ENCODE peak calls at places on chromosomes 3 and 15, in ten cellular contexts. One of them, this sample, is unnamed.

GRCh38 chr15:68372291-68372811 is 59.6 kb downstream of the ITGA11 start:
- DNase-seq in progenitor cell of endocrine pancreas: no peak
- DNase-seq in DND-41: no peak
- DNase-seq in BE2C: peak; percentile 40
- DNase-seq in astrocyte of the spinal cord: peak; percentile 52
- DNase-seq in tibial nerve: no peak
- DNase-seq in lower leg skin: peak; percentile 67
- DNase-seq in hepatocyte: no peak
- DNase-seq in fibroblast of mammary gland: peak; percentile 35
- DNase-seq in endothelial cell: peak; percentile 45
- DNase-seq in this sample: peak; percentile 56

GRCh38 chr15:77863491-77864105 is 213.9 kb downstream of the TBC1D2B start:
- DNase-seq in progenitor cell of endocrine pancreas: no peak
- DNase-seq in DND-41: no peak
- DNase-seq in BE2C: no peak
- DNase-seq in astrocyte of the spinal cord: no peak
- DNase-seq in tibial nerve: no peak
- DNase-seq in lower leg skin: peak; percentile 78
- DNase-seq in hepatocyte: no peak
- DNase-seq in fibroblast of mammary gland: no peak
- DNase-seq in endothelial cell: no peak
- DNase-seq in this sample: no peak

GRCh38 chr15:34154725-34155204 is 52.9 kb downstream of the PGBD4 start:
- DNase-seq in progenitor cell of endocrine pancreas: no peak
- DNase-seq in DND-41: no peak
- DNase-seq in BE2C: no peak
- DNase-seq in astrocyte of the spinal cord: peak; percentile 4
- DNase-seq in tibial nerve: no peak
- DNase-seq in lower leg skin: no peak
- DNase-seq in hepatocyte: peak; percentile 74
- DNase-seq in fibroblast of mammary gland: peak; percentile 67
- DNase-seq in endothelial cell: no peak
- DNase-seq in this sample: no peak

GRCh38 chr3:18440053-18440768 is 15.1 kb upstream of the SATB1 start:
- DNase-seq in progenitor cell of endocrine pancreas: no peak
- DNase-seq in DND-41: no peak
- DNase-seq in BE2C: no peak
- DNase-seq in astrocyte of the spinal cord: peak; percentile 29
- DNase-seq in tibial nerve: no peak
- DNase-seq in lower leg skin: no peak
- DNase-seq in hepatocyte: no peak
- DNase-seq in fibroblast of mammary gland: no peak
- DNase-seq in endothelial cell: no peak
- DNase-seq in this sample: no peak

GRCh38 chr3:130934442-130935089 is 40.7 kb downstream of the ATP2C1 start:
- DNase-seq in progenitor cell of endocrine pancreas: no peak
- DNase-seq in DND-41: no peak
- DNase-seq in BE2C: no peak
- DNase-seq in astrocyte of the spinal cord: no peak
- DNase-seq in tibial nerve: no peak
- DNase-seq in lower leg skin: no peak
- DNase-seq in hepatocyte: no peak
- DNase-seq in fibroblast of mammary gland: peak; percentile 34
- DNase-seq in endothelial cell: no peak
- DNase-seq in this sample: peak; percentile 32

GRCh38 chr15:66879511-66879910 is 177.5 kb downstream of the SMAD6 start:
- DNase-seq in progenitor cell of endocrine pancreas: no peak
- DNase-seq in DND-41: no peak
- DNase-seq in BE2C: no peak
- DNase-seq in astrocyte of the spinal cord: no peak
- DNase-seq in tibial nerve: no peak
- DNase-seq in lower leg skin: peak; percentile 68
- DNase-seq in hepatocyte: no peak
- DNase-seq in fibroblast of mammary gland: no peak
- DNase-seq in endothelial cell: no peak
- DNase-seq in this sample: no peak

GRCh38 chr3:131072099-131072559 is 45.5 kb downstream of the NEK11 start:
- DNase-seq in progenitor cell of endocrine pancreas: no peak
- DNase-seq in DND-41: no peak
- DNase-seq in BE2C: no peak
- DNase-seq in astrocyte of the spinal cord: peak; percentile 6
- DNase-seq in tibial nerve: no peak
- DNase-seq in lower leg skin: no peak
- DNase-seq in hepatocyte: peak; percentile 5
- DNase-seq in fibroblast of mammary gland: peak; percentile 76
- DNase-seq in endothelial cell: no peak
- DNase-seq in this sample: peak; percentile 67

GRCh38 chr15:44029003-44029402 is 166.1 kb downstream of the FRMD5 start:
- DNase-seq in progenitor cell of endocrine pancreas: no peak
- DNase-seq in DND-41: no peak
- DNase-seq in BE2C: peak; percentile 22
- DNase-seq in astrocyte of the spinal cord: no peak
- DNase-seq in tibial nerve: no peak
- DNase-seq in lower leg skin: no peak
- DNase-seq in hepatocyte: no peak
- DNase-seq in fibroblast of mammary gland: no peak
- DNase-seq in endothelial cell: no peak
- DNase-seq in this sample: peak; percentile 27

GRCh38 chr15:39191871-39192281 is 389.0 kb upstream of the THBS1 start:
- DNase-seq in progenitor cell of endocrine pancreas: no peak
- DNase-seq in DND-41: no peak
- DNase-seq in BE2C: no peak
- DNase-seq in astrocyte of the spinal cord: peak; percentile 60
- DNase-seq in tibial nerve: no peak
- DNase-seq in lower leg skin: no peak
- DNase-seq in hepatocyte: no peak
- DNase-seq in fibroblast of mammary gland: no peak
- DNase-seq in endothelial cell: no peak
- DNase-seq in this sample: peak; percentile 68

GRCh38 chr15:39184701-39185390 is 396.0 kb upstream of the THBS1 start:
- DNase-seq in progenitor cell of endocrine pancreas: no peak
- DNase-seq in DND-41: no peak
- DNase-seq in BE2C: no peak
- DNase-seq in astrocyte of the spinal cord: no peak
- DNase-seq in tibial nerve: no peak
- DNase-seq in lower leg skin: no peak
- DNase-seq in hepatocyte: no peak
- DNase-seq in fibroblast of mammary gland: no peak
- DNase-seq in endothelial cell: no peak
- DNase-seq in this sample: no peak

GRCh38 chr15:39188314-39188713 is 392.6 kb upstream of the THBS1 start:
- DNase-seq in progenitor cell of endocrine pancreas: no peak
- DNase-seq in DND-41: no peak
- DNase-seq in BE2C: no peak
- DNase-seq in astrocyte of the spinal cord: no peak
- DNase-seq in tibial nerve: no peak
- DNase-seq in lower leg skin: no peak
- DNase-seq in hepatocyte: no peak
- DNase-seq in fibroblast of mammary gland: no peak
- DNase-seq in endothelial cell: no peak
- DNase-seq in this sample: no peak

GRCh38 chr15:39192376-39192775 is 388.5 kb upstream of the THBS1 start:
- DNase-seq in progenitor cell of endocrine pancreas: no peak
- DNase-seq in DND-41: no peak
- DNase-seq in BE2C: no peak
- DNase-seq in astrocyte of the spinal cord: peak; percentile 19
- DNase-seq in tibial nerve: no peak
- DNase-seq in lower leg skin: no peak
- DNase-seq in hepatocyte: no peak
- DNase-seq in fibroblast of mammary gland: no peak
- DNase-seq in endothelial cell: no peak
- DNase-seq in this sample: no peak

DNA sequence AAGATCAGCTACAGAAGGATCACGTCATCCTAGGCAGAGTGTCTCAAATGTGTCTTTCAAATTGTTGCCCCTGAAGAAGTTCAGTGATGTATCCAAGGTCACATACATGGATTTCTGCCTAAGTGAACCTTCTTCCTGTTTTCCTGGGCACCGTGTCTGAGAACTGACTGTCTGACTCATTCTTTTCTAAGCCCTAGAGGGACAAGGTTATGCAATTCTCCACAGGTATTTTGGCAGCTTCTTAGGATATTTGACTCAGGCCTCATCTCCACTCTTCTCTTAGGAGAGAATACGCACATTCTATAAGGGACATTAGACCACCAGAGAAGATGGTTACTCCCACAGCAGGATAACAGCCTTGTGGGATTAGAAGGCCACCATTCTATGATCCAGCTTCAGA is 391.9 kb upstream of the THBS1 start:
- DNase-seq in progenitor cell of endocrine pancreas: no peak
- DNase-seq in DND-41: no peak
- DNase-seq in BE2C: no peak
- DNase-seq in astrocyte of the spinal cord: peak; percentile 94
- DNase-seq in tibial nerve: no peak
- DNase-seq in lower leg skin: no peak
- DNase-seq in hepatocyte: peak; percentile 24
- DNase-seq in fibroblast of mammary gland: peak; percentile 98
- DNase-seq in endothelial cell: no peak
- DNase-seq in this sample: peak; percentile 92
- TF ChIP-seq CTCF in progenitor cell of endocrine pancreas: no peak
- TF ChIP-seq CTCF in DND-41: no peak
- TF ChIP-seq CTCF in BE2C: no peak
- TF ChIP-seq CTCF in astrocyte of the spinal cord: no peak
- TF ChIP-seq CTCF in tibial nerve: no peak
- TF ChIP-seq CTCF in lower leg skin: no peak
- TF ChIP-seq CTCF in hepatocyte: no peak
- TF ChIP-seq CTCF in fibroblast of mammary gland: no peak
- TF ChIP-seq CTCF in endothelial cell: no peak
- TF ChIP-seq CTCF in this sample: no peak

DNA sequence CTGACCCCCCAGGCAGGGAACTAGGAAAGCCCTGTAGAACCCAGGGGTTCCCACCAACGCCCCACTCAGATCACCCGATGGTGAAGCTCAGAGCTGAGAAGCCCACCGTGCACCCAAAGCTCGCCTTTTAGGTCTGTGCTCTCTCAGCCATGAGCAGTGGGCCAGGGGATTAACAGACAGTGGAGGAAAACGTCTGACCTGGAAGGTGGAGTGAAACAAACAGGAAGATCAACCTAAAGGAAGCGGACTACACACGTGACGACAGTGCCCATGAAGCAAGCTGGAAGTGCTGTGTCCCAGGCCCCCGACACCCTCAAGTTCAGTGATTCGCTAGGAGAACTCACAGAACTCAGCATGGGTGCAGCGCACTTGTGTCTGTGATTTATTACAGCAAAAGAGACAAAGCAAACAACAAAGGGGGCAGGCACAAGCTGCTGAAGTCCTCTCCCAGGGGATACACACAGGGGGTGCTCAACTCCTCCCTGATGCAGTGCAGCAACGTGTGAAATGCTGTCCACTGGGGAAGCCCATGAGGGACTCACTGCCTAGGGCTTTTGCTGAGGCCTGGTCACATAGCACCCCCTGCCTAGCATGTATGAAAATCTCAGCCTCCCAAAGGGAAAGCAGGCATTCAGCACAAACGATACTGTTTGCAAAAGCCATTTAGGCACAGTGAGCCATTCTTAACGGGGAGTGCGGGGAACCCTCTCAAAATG is 43.5 kb downstream of the CFAP92 start:
- DNase-seq in progenitor cell of endocrine pancreas: no peak
- DNase-seq in DND-41: peak; percentile 18
- DNase-seq in BE2C: no peak
- DNase-seq in astrocyte of the spinal cord: peak; percentile 31
- DNase-seq in tibial nerve: no peak
- DNase-seq in lower leg skin: peak; percentile 64
- DNase-seq in hepatocyte: peak; percentile 42
- DNase-seq in fibroblast of mammary gland: peak; percentile 24
- DNase-seq in endothelial cell: no peak
- DNase-seq in this sample: peak; percentile 11
- TF ChIP-seq CTCF in progenitor cell of endocrine pancreas: peak; percentile 38
- TF ChIP-seq CTCF in DND-41: peak; percentile 49
- TF ChIP-seq CTCF in BE2C: peak; percentile 43
- TF ChIP-seq CTCF in astrocyte of the spinal cord: peak; percentile 38
- TF ChIP-seq CTCF in tibial nerve: no peak
- TF ChIP-seq CTCF in lower leg skin: no peak
- TF ChIP-seq CTCF in hepatocyte: peak; percentile 25
- TF ChIP-seq CTCF in fibroblast of mammary gland: peak; percentile 22
- TF ChIP-seq CTCF in endothelial cell: no peak
- TF ChIP-seq CTCF in this sample: peak; percentile 14

GRCh38 chr3:122299872-122300460 is 25.1 kb upstream of the CSTA start:
- DNase-seq in progenitor cell of endocrine pancreas: no peak
- DNase-seq in DND-41: peak; percentile 62
- DNase-seq in BE2C: peak; percentile 35
- DNase-seq in astrocyte of the spinal cord: peak; percentile 8
- DNase-seq in tibial nerve: no peak
- DNase-seq in lower leg skin: no peak
- DNase-seq in hepatocyte: no peak
- DNase-seq in fibroblast of mammary gland: peak; percentile 30
- DNase-seq in endothelial cell: peak; percentile 17
- DNase-seq in this sample: peak; percentile 34
- TF ChIP-seq CTCF in progenitor cell of endocrine pancreas: peak; percentile 54
- TF ChIP-seq CTCF in DND-41: peak; percentile 83
- TF ChIP-seq CTCF in BE2C: peak; percentile 82
- TF ChIP-seq CTCF in astrocyte of the spinal cord: peak; percentile 62
- TF ChIP-seq CTCF in tibial nerve: no peak
- TF ChIP-seq CTCF in lower leg skin: no peak
- TF ChIP-seq CTCF in hepatocyte: peak; percentile 47
- TF ChIP-seq CTCF in fibroblast of mammary gland: peak; percentile 70
- TF ChIP-seq CTCF in endothelial cell: peak; percentile 71
- TF ChIP-seq CTCF in this sample: peak; percentile 56

GRCh38 chr3:94524102-94524922 is 461.5 kb downstream of the NSUN3 start:
- DNase-seq in progenitor cell of endocrine pancreas: peak; percentile 9
- DNase-seq in DND-41: no peak
- DNase-seq in BE2C: no peak
- DNase-seq in astrocyte of the spinal cord: no peak
- DNase-seq in tibial nerve: no peak
- DNase-seq in lower leg skin: no peak
- DNase-seq in hepatocyte: peak; percentile 26
- DNase-seq in fibroblast of mammary gland: no peak
- DNase-seq in endothelial cell: no peak
- DNase-seq in this sample: no peak

GRCh38 chr3:94522488-94522887 is 459.6 kb downstream of the NSUN3 start:
- DNase-seq in progenitor cell of endocrine pancreas: no peak
- DNase-seq in DND-41: no peak
- DNase-seq in BE2C: peak; percentile 8
- DNase-seq in astrocyte of the spinal cord: no peak
- DNase-seq in tibial nerve: no peak
- DNase-seq in lower leg skin: no peak
- DNase-seq in hepatocyte: peak; percentile 21
- DNase-seq in fibroblast of mammary gland: no peak
- DNase-seq in endothelial cell: no peak
- DNase-seq in this sample: no peak

GRCh38 chr3:94520364-94520763 is 457.5 kb downstream of the NSUN3 start:
- DNase-seq in progenitor cell of endocrine pancreas: no peak
- DNase-seq in DND-41: no peak
- DNase-seq in BE2C: no peak
- DNase-seq in astrocyte of the spinal cord: no peak
- DNase-seq in tibial nerve: no peak
- DNase-seq in lower leg skin: no peak
- DNase-seq in hepatocyte: no peak
- DNase-seq in fibroblast of mammary gland: no peak
- DNase-seq in endothelial cell: no peak
- DNase-seq in this sample: no peak

GRCh38 chr3:94529821-94530220 is 467.0 kb downstream of the NSUN3 start:
- DNase-seq in progenitor cell of endocrine pancreas: no peak
- DNase-seq in DND-41: no peak
- DNase-seq in BE2C: no peak
- DNase-seq in astrocyte of the spinal cord: no peak
- DNase-seq in tibial nerve: no peak
- DNase-seq in lower leg skin: no peak
- DNase-seq in hepatocyte: no peak
- DNase-seq in fibroblast of mammary gland: no peak
- DNase-seq in endothelial cell: no peak
- DNase-seq in this sample: no peak

DNA sequence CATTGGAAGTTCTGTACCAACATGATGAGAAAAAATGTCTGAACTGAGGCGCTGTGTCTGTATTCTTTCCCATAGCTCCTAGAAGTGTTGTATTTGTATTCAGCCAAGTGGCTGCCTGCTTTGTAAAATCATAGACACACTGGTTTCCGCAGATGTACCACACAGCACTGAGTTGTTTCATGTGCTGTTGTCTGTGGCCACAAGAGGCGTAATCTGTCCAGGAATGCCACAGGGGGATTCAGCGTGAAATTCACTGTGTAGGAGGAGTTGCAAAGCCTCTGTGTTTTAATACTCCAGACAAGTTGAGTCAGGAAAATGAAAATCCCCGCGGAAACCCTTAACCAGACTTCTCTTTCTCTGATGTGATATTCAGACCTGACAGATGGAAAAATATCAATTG is 462.2 kb downstream of the NSUN3 start:
- DNase-seq in progenitor cell of endocrine pancreas: no peak
- DNase-seq in DND-41: no peak
- DNase-seq in BE2C: peak; percentile 43
- DNase-seq in astrocyte of the spinal cord: no peak
- DNase-seq in tibial nerve: no peak
- DNase-seq in lower leg skin: no peak
- DNase-seq in hepatocyte: peak; percentile 69
- DNase-seq in fibroblast of mammary gland: peak; percentile 1
- DNase-seq in endothelial cell: no peak
- DNase-seq in this sample: peak; percentile 30
- TF ChIP-seq CTCF in progenitor cell of endocrine pancreas: peak; percentile 74
- TF ChIP-seq CTCF in DND-41: peak; percentile 10
- TF ChIP-seq CTCF in BE2C: peak; percentile 73
- TF ChIP-seq CTCF in astrocyte of the spinal cord: peak; percentile 33
- TF ChIP-seq CTCF in tibial nerve: peak; percentile 46
- TF ChIP-seq CTCF in lower leg skin: no peak
- TF ChIP-seq CTCF in hepatocyte: peak; percentile 65
- TF ChIP-seq CTCF in fibroblast of mammary gland: peak; percentile 16
- TF ChIP-seq CTCF in endothelial cell: no peak
- TF ChIP-seq CTCF in this sample: peak; percentile 51

This sample was measured in fibroblast of pulmonary artery.